ENCODE peak calls at places on chromosomes 16 and 17, in four cellular contexts. T is HepG2, X is HCT116, D is endothelial cell of umbilical vein. Y is an unnamed sample.

GRCh38 chr17:28033972-28034714 is 8.3 kb upstream of the NLK start:
- DNase-seq in T (no peak), X (no peak), D (peak; percentile 80), Y (peak; percentile 66)

GRCh38 chr17:63988741-63989621 is 9.2 kb upstream of the PRR29 start:
- DNase-seq in X (no peak), D (no peak), T (no peak), Y (no peak)

GRCh38 chr16:83200005-83200779 is 573.4 kb downstream of the CDH13 start:
- DNase-seq in D (no peak), X (no peak), T (no peak), Y (no peak)

GRCh38 chr16:70685938-70686375 is at the start of gene MTSS2:
- DNase-seq in X (peak; percentile 35), T (peak; percentile 80), D (peak; percentile 89), Y (no peak)

GRCh38 chr16:51057102-51057793 is 93.8 kb downstream of the SALL1 start:
- DNase-seq in T (no peak), X (no peak), D (no peak), Y (no peak)

GRCh38 chr16:7209598-7209997 is 123.0 kb upstream of the RBFOX1 start:
- DNase-seq in X (no peak), D (no peak), T (no peak), Y (no peak)

GRCh38 chr17:17994271-17994670 is 21.6 kb downstream of the DRC3 start:
- DNase-seq in T (peak; percentile 56), X (peak; percentile 15), D (peak; percentile 31), Y (no peak)

GRCh38 chr16:70593544-70593943 is 52.8 kb upstream of the IL34 start:
- DNase-seq in D (no peak), T (no peak), X (no peak), Y (no peak)

GRCh38 chr17:10772425-10773380 is 31.2 kb downstream of the TMEM238L start:
- DNase-seq in X (peak; percentile 26), T (peak; percentile 33), D (no peak), Y (no peak)

GRCh38 chr16:12350945-12351344 is 374.4 kb downstream of the SNX29 start:
- DNase-seq in D (no peak), X (no peak), T (peak; percentile 27), Y (no peak)

GRCh38 chr16:49441366-49441780 is 67.8 kb downstream of the C16orf78 start:
- DNase-seq in D (no peak), X (no peak), T (no peak), Y (no peak)

GRCh38 chr17:7355053-7355452 is at the start of gene TMEM95:
- DNase-seq in X (no peak), D (no peak), T (no peak), Y (no peak)

GRCh38 chr17:40076101-40076498 is 13.3 kb downstream of the THRA start:
- DNase-seq in D (no peak), T (no peak), X (no peak), Y (no peak)

GRCh38 chr17:50346313-50347086 is 574 bp downstream of the XYLT2 start:
- DNase-seq in D (peak; percentile 29), T (no peak), X (no peak), Y (no peak)

GRCh38 chr17:2814499-2815341 is 18.5 kb downstream of the RAP1GAP2 start:
- DNase-seq in X (no peak), D (no peak), T (no peak), Y (no peak)

GRCh38 chr16:7366041-7366440 is 33.4 kb downstream of the RBFOX1 start:
- DNase-seq in X (no peak), T (no peak), D (no peak), Y (no peak)

GRCh38 chr17:78717431-78717980 is 64.6 kb downstream of the CYTH1 start:
- DNase-seq in T (peak; percentile 39), D (peak; percentile 44), X (no peak), Y (no peak)

GRCh38 chr16:52191533-52192134 is 355.3 kb downstream of the TOX3 start:
- DNase-seq in X (peak; percentile 29), D (peak; percentile 60), T (peak; percentile 76), Y (peak; percentile 1)

GRCh38 chr17:40550608-40551007 is 14.7 kb downstream of the CCR7 start:
- DNase-seq in D (no peak), T (no peak), X (no peak), Y (no peak)

GRCh38 chr16:81864646-81865382 is 85.7 kb downstream of the PLCG2 start:
- DNase-seq in T (no peak), X (no peak), D (no peak), Y (no peak)

GRCh38 chr17:5921919-5922318 is 148.3 kb upstream of the WSCD1 start:
- DNase-seq in T (no peak), D (no peak), X (peak; percentile 21), Y (no peak)

GRCh38 chr16:65044861-65045260 is 77.0 kb downstream of the CDH11 start:
- DNase-seq in T (no peak), X (no peak), D (no peak), Y (no peak)

GRCh38 chr17:4170639-4171280 is 27.8 kb downstream of the CYB5D2 start:
- DNase-seq in T (no peak), D (no peak), X (no peak), Y (no peak)

GRCh38 chr17:75688209-75688771 is 21.2 kb downstream of the SAP30BP start:
- DNase-seq in X (no peak), D (peak; percentile 85), T (no peak), Y (no peak)

GRCh38 chr17:5526821-5527598 is 40.6 kb downstream of the MIS12 start:
- DNase-seq in T (peak; percentile 59), D (peak; percentile 97), X (peak; percentile 75), Y (no peak)

GRCh38 chr16:78523212-78523995 is 423.9 kb downstream of the WWOX start:
- DNase-seq in X (no peak), T (no peak), D (no peak), Y (no peak)

GRCh38 chr16:17397499-17397891 is 73.3 kb downstream of the XYLT1 start:
- DNase-seq in T (peak; percentile 61), X (no peak), D (peak; percentile 79), Y (no peak)

GRCh38 chr17:2218426-2218825 is 85.2 kb downstream of the SMG6 start:
- DNase-seq in X (no peak), T (no peak), D (no peak), Y (no peak)

GRCh38 chr17:74118504-74118903 is 85.0 kb upstream of the RPL38 start:
- DNase-seq in X (no peak), D (no peak), T (no peak), Y (no peak)

GRCh38 chr16:20884240-20884556 is 16.0 kb downstream of the DCUN1D3 start:
- DNase-seq in T (peak; percentile 56), D (no peak), X (no peak), Y (no peak)

GRCh38 chr16:80986557-80986956 is 20.1 kb downstream of the CMC2 start:
- DNase-seq in D (no peak), X (no peak), T (no peak), Y (no peak)

GRCh38 chr17:13589658-13590057 is 12.1 kb downstream of the HS3ST3A1 start:
- DNase-seq in X (no peak), D (no peak), T (no peak), Y (no peak)

GRCh38 chr16:48489376-48489775 is 104.2 kb upstream of the SIAH1 start:
- DNase-seq in X (no peak), T (no peak), D (no peak), Y (no peak)

GRCh38 chr17:27946521-27946920 is 53.4 kb upstream of the LYRM9 start:
- DNase-seq in D (no peak), T (no peak), X (no peak), Y (no peak)

GRCh38 chr17:27782791-27783206 is 17.5 kb downstream of the NOS2 start:
- DNase-seq in T (no peak), X (no peak), D (no peak), Y (no peak)

GRCh38 chr17:70288540-70289290 is 119.4 kb downstream of the KCNJ2 start:
- DNase-seq in D (no peak), T (no peak), X (no peak), Y (no peak)

GRCh38 chr17:12794919-12795517 is 5.7 kb downstream of the ARHGAP44 start:
- DNase-seq in T (no peak), X (no peak), D (no peak), Y (no peak)

GRCh38 chr17:49343273-49343672 is 18.8 kb downstream of the ZNF652 start:
- DNase-seq in T (no peak), D (peak; percentile 14), X (no peak), Y (no peak)

GRCh38 chr16:57639172-57639571 is 10.7 kb downstream of the ADGRG1 start:
- DNase-seq in X (no peak), T (no peak), D (no peak), Y (no peak)

DNA sequence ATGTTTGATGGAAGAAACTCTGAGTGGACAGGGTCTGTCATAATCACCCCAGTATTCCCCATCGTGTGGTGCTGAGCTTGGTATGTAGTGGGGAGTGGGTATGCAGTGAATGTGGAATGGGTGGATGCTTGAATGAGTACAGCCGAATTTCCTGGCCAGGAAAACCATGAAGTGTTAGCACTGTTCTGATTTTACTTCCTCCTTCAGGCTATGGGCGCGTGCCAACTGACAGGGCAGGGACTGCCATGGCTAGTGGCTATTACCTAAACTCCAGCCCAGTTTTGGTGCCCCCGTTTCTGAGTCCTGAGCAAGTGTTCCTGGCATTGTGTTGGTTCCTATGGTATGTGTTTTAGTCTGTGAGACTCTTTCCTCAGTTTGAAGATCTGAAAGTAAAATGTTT is 48.6 kb downstream of the PRKCA start:
- DNase-seq in D (no peak), T (no peak), X (no peak), Y (no peak)
- H3K9ac ChIP-seq in D (no peak overlapping the region), T (no peak overlapping the region), X (no peak overlapping the region), Y (no peak overlapping the region)

GRCh38 chr16:2897110-2897509 is 14.1 kb downstream of the FLYWCH2 start:
- DNase-seq in D (no peak), X (no peak), T (no peak), Y (no peak)
- H3K27ac ChIP-seq in D (no peak overlapping the region), X (no peak overlapping the region), T (no peak overlapping the region), Y (no peak overlapping the region)

GRCh38 chr16:27109666-27110523 is 43.2 kb downstream of the C16orf82 start:
- DNase-seq in T (peak; percentile 62), D (peak; percentile 62), X (no peak), Y (peak; percentile 65)
- TF ChIP-seq POLR2AphosphoS5 in T (no peak), D (peak; percentile 17), X (no peak), Y (no peak)

GRCh38 chr16:11329891-11330290 is 15.4 kb upstream of the RMI2 start:
- DNase-seq in X (no peak), T (no peak), D (no peak), Y (no peak)

GRCh38 chr16:11327277-11328171 is 17.7 kb upstream of the RMI2 start:
- DNase-seq in D (no peak), X (no peak), T (no peak), Y (no peak)

GRCh38 chr16:11328172-11329079 is 16.8 kb upstream of the RMI2 start:
- DNase-seq in D (peak; percentile 79), T (no peak), X (peak; percentile 62), Y (no peak)

GRCh38 chr16:11330526-11331237 is 14.6 kb upstream of the RMI2 start:
- DNase-seq in T (peak; percentile 58), X (no peak), D (no peak), Y (no peak)

DNA sequence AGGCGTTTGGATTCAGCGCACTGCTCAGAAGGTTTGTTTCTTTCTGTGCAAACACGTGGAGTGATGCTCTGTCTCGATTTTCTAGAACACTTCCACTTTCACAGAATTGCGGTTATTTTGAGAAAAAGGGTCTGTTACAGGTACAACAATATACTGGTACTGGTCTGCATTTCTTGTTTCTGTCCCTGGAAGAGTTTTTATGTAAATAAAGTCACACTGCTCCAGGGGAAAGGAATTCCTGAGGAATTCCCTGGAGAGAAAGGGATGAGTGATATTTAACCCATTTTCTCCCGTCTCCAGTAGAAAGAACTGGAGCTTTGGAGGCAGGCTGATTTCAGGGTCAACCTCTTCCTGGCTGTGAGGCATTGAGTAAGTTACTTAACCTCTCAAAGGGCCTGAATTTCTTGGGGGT is 16.2 kb upstream of the RMI2 start:
- DNase-seq in T (no peak), D (no peak), X (no peak), Y (no peak)
- H3K9ac ChIP-seq in T (no peak overlapping the region), D (no peak overlapping the region), X (no peak overlapping the region), Y (no peak overlapping the region)